ENCODE peak calls at places on chromosomes 6 and 20, in ten cellular contexts. S, Q, W, E, H, T, Y, B, K and P are unnamed samples.

GRCh38 chr20:58721951-58722371 is 29.4 kb downstream of the NPEPL1 start:
- DNase-seq in W (no peak), H (no peak), E (no peak), B (peak; percentile 2), S (no peak), Q (no peak), K (no peak), T (peak; percentile 4), Y (no peak), P (no peak)

GRCh38 chr20:3674447-3674846 is 7.4 kb downstream of the ADAM33 start:
- DNase-seq in W (no peak), E (no peak), B (no peak), T (no peak), S (no peak), K (no peak), Y (no peak), Q (no peak), H (no peak), P (no peak)

GRCh38 chr20:47768016-47768953 is 17.0 kb downstream of the SULF2 start:
- DNase-seq in Q (no peak), H (no peak), K (no peak), Y (no peak), S (no peak), E (no peak), W (no peak), B (no peak), T (no peak), P (no peak)

GRCh38 chr20:38485041-38485440 is 12.4 kb downstream of the RALGAPB start:
- DNase-seq in E (no peak), S (no peak), Y (no peak), Q (no peak), T (no peak), B (no peak), H (no peak), W (no peak), K (no peak), P (no peak)

GRCh38 chr6:46011241-46012085 is 4.2 kb downstream of the CLIC5 start:
- DNase-seq in E (no peak), T (peak; percentile 29), W (peak; percentile 24), K (no peak), Q (no peak), H (no peak), Y (no peak), S (no peak), B (no peak), P (no peak)

GRCh38 chr6:162864901-162865300 is 137.1 kb downstream of the PACRG start:
- DNase-seq in W (no peak), B (no peak), Q (no peak), E (no peak), Y (no peak), S (no peak), K (no peak), T (no peak), H (no peak), P (peak; percentile 34)

GRCh38 chr20:37995856-37996625 is 37.2 kb downstream of the TTI1 start:
- DNase-seq in W (no peak), E (no peak), B (no peak), Y (no peak), H (no peak), K (no peak), Q (no peak), S (no peak), T (no peak), P (no peak)

GRCh38 chr6:160058603-160059215 is 62.9 kb upstream of the SLC22A1 start:
- DNase-seq in K (no peak), Q (no peak), H (no peak), Y (no peak), B (no peak), S (no peak), T (no peak), W (no peak), E (no peak), P (no peak)

GRCh38 chr6:40931927-40932326 is 107.1 kb downstream of the UNC5CL start:
- DNase-seq in T (no peak), E (peak; percentile 78), W (no peak), K (no peak), B (no peak), Q (peak; percentile 66), H (no peak), S (no peak), Y (no peak), P (no peak)

GRCh38 chr20:1275919-1276318 is 9.8 kb downstream of the SNPH start:
- DNase-seq in K (no peak), Q (no peak), B (no peak), Y (no peak), H (no peak), E (no peak), S (no peak), W (no peak), T (no peak), P (no peak)

GRCh38 chr20:36644713-36645109 is 1.3 kb downstream of the SLA2 start:
- DNase-seq in Q (peak; percentile 25), S (no peak), K (no peak), B (no peak), H (no peak), W (no peak), E (no peak), T (no peak), Y (no peak), P (no peak)

GRCh38 chr6:167408235-167408869 is 83.5 kb downstream of the TTLL2 start:
- DNase-seq in Y (no peak), E (no peak), T (no peak), S (no peak), H (no peak), W (no peak), K (no peak), Q (no peak), B (no peak), P (no peak)

GRCh38 chr20:59656417-59656816 is 52.1 kb downstream of the PHACTR3 start:
- DNase-seq in E (no peak), B (no peak), H (no peak), T (no peak), K (no peak), S (no peak), Y (no peak), Q (no peak), W (no peak), P (no peak)

GRCh38 chr6:16372029-16372776 is 133.8 kb downstream of the GMPR start:
- DNase-seq in B (no peak), K (no peak), S (no peak), W (no peak), E (no peak), H (no peak), Y (no peak), T (no peak), Q (no peak), P (no peak)

GRCh38 chr6:126060400-126060799 is 74.1 kb downstream of the TRMT11 start:
- DNase-seq in Y (no peak), E (no peak), W (no peak), T (no peak), H (no peak), K (no peak), B (no peak), Q (no peak), S (no peak), P (no peak)

GRCh38 chr6:17394192-17394611 is 807 bp downstream of the CAP2 start:
- DNase-seq in W (no peak), E (peak; percentile 79), K (no peak), Y (peak; percentile 82), Q (peak; percentile 73), S (peak; percentile 26), H (peak; percentile 92), B (peak; percentile 42), T (no peak), P (peak; percentile 67)

GRCh38 chr6:50264995-50265571 is 215.4 kb upstream of the DEFB112 start:
- DNase-seq in Q (no peak), W (no peak), H (peak; percentile 42), T (no peak), E (no peak), Y (peak; percentile 30), K (no peak), S (no peak), B (peak; percentile 31), P (peak; percentile 6)

GRCh38 chr6:10431423-10432164 is 16.7 kb upstream of the TFAP2A start:
- DNase-seq in Y (no peak), E (no peak), Q (no peak), B (no peak), W (no peak), S (no peak), K (no peak), T (no peak), H (no peak), P (peak; percentile 47)

GRCh38 chr6:121879149-121879548 is 443.7 kb downstream of the GJA1 start:
- DNase-seq in Y (no peak), E (peak; percentile 93), W (no peak), K (peak; percentile 63), T (no peak), S (no peak), Q (peak; percentile 33), B (no peak), H (no peak), P (no peak)